ENCODE peak calls at places on chromosome 7, in six cellular contexts. N is cardiac fibroblast; D is activated effector memory CD4-positive, alpha-beta T cell treated with anti-CD3 and anti-CD28 coated beads, Interleukin-2, amount 50 U/mL, for 16 hours; L is astrocyte of the cerebellum; G is NCI-H1092 treated with DMSO at 0.1 percent for 48 hours; C is NCI-H2107. E is an unnamed sample.

GRCh38 chr7:93147358-93147757 is 827 bp downstream of the SAMD9L start:
- DNase-seq in N (peak), D (peak), L (no peak), G (no peak), C (no peak), E (peak)

GRCh38 chr7:28754027-28754426 is 204.1 kb downstream of the TRIL start:
- DNase-seq in N (peak), D (no peak), L (peak), G (no peak), C (no peak), E (peak)

GRCh38 chr7:146740039-146740438 is 623.4 kb downstream of the CNTNAP2 start:
- DNase-seq in N (no peak), D (no peak), L (no peak), G (no peak), C (no peak), E (no peak)

GRCh38 chr7:51265066-51265907 is 51.3 kb downstream of the COBL start:
- DNase-seq in N (no peak), D (no peak), L (no peak), G (no peak), C (no peak), E (no peak)

GRCh38 chr7:114082567-114082933 is 163.7 kb upstream of the PPP1R3A start:
- DNase-seq in N (no peak), D (no peak), L (no peak), G (no peak), C (no peak), E (no peak)

GRCh38 chr7:82185443-82185842 is 258.1 kb downstream of the CACNA2D1 start:
- DNase-seq in N (no peak), D (no peak), L (no peak), G (no peak), C (no peak), E (no peak)

GRCh38 chr7:105769951-105770628 is 106.3 kb downstream of the ATXN7L1 start:
- DNase-seq in N (peak), D (no peak), L (no peak), G (no peak), C (no peak), E (peak)

GRCh38 chr7:149854611-149855367 is 16.6 kb downstream of the ZNF862 start:
- DNase-seq in N (peak), D (peak), L (no peak), G (peak), C (peak), E (peak)

GRCh38 chr7:151003572-151003971 is 12.8 kb downstream of the NOS3 start:
- DNase-seq in N (no peak), D (no peak), L (no peak), G (peak), C (no peak), E (no peak)

GRCh38 chr7:129609666-129610065 is 1.9 kb upstream of the NRF1 start:
- DNase-seq in N (no peak), D (no peak), L (no peak), G (no peak), C (no peak), E (no peak)

GRCh38 chr7:132250480-132251326 is 325.6 kb downstream of the PLXNA4 start:
- DNase-seq in N (no peak), D (no peak), L (no peak), G (no peak), C (no peak), E (no peak)

GRCh38 chr7:116984917-116985316 is 31.6 kb downstream of the ST7 start:
- DNase-seq in N (peak), D (no peak), L (no peak), G (peak), C (no peak), E (peak)

GRCh38 chr7:38367301-38367700 is 93.9 kb upstream of the TARP start:
- DNase-seq in N (no peak), D (no peak), L (no peak), G (no peak), C (no peak), E (no peak)

GRCh38 chr7:89334785-89335184 is 539.2 kb upstream of the TEX47 start:
- DNase-seq in N (no peak), D (no peak), L (no peak), G (no peak), C (no peak), E (no peak)

GRCh38 chr7:112986256-112987031 is 100.2 kb downstream of the GPR85 start:
- DNase-seq in N (peak), D (no peak), L (no peak), G (no peak), C (no peak), E (peak)

GRCh38 chr7:11077816-11078215 is 104.1 kb downstream of the PHF14 start:
- DNase-seq in N (no peak), D (no peak), L (no peak), G (no peak), C (no peak), E (no peak)

GRCh38 chr7:149285581-149285975 is 23.6 kb downstream of the ZNF783 start:
- DNase-seq in N (peak), D (no peak), L (no peak), G (peak), C (no peak), E (peak)

GRCh38 chr7:137151056-137151731 is 192.3 kb downstream of the PTN start:
- DNase-seq in N (peak), D (no peak), L (no peak), G (no peak), C (no peak), E (peak)

GRCh38 chr7:69781412-69781846 is 183.2 kb downstream of the AUTS2 start:
- DNase-seq in N (peak), D (no peak), L (peak), G (no peak), C (no peak), E (no peak)

GRCh38 chr7:149764481-149765398 is 8.6 kb downstream of the ZNF467 start:
- DNase-seq in N (no peak), D (no peak), L (no peak), G (no peak), C (no peak), E (no peak)

GRCh38 chr7:139109188-139109982 is at the start of gene ZC3HAV1:
- DNase-seq in N (peak), D (peak), L (peak), G (peak), C (peak), E (peak)

GRCh38 chr7:155136619-155137243 is 66.6 kb downstream of the HTR5A start:
- DNase-seq in N (no peak), D (no peak), L (no peak), G (no peak), C (no peak), E (no peak)

GRCh38 chr7:75937958-75938786 is 23.2 kb downstream of the POR start:
- DNase-seq in N (peak), D (no peak), L (peak), G (no peak), C (no peak), E (peak)

GRCh38 chr7:46847126-46847525 is 734.8 kb downstream of the TNS3 start:
- DNase-seq in N (no peak), D (no peak), L (no peak), G (no peak), C (no peak), E (no peak)

GRCh38 chr7:79709574-79710409 is 256.3 kb upstream of the MAGI2 start:
- DNase-seq in N (peak), D (no peak), L (peak), G (peak), C (no peak), E (peak)

GRCh38 chr7:149882264-149883048 is 8.7 kb downstream of the ATP6V0E2 start:
- DNase-seq in N (peak), D (no peak), L (peak), G (no peak), C (no peak), E (no peak)

GRCh38 chr7:136303162-136303561 is 326.0 kb upstream of the MTPN start:
- DNase-seq in N (no peak), D (no peak), L (no peak), G (no peak), C (no peak), E (no peak)

GRCh38 chr7:24052572-24053223 is 231.3 kb upstream of the NPY start:
- DNase-seq in N (peak), D (no peak), L (peak), G (peak), C (peak), E (peak)